ENCODE peak calls at places on chromosomes 16 and 17, in five cellular contexts. G is HEK293T, C is GM12878, E is H1, Y is NT2/D1. L is an unnamed sample.

GRCh38 chr16:57279780-57280638 is 4.5 kb downstream of the PLLP start:
- DNase-seq in G (no peak), C (no peak), E (no peak), Y (no peak), L (peak)

GRCh38 chr16:11296706-11297491 is 15.8 kb upstream of the PRM1 start:
- DNase-seq in G (no peak), C (peak), E (no peak), Y (no peak), L (peak)

GRCh38 chr16:3095869-3096268 is 3.2 kb downstream of the ZSCAN10 start:
- DNase-seq in G (no peak), C (no peak), E (no peak), Y (no peak), L (no peak)

GRCh38 chr16:89052824-89053724 is 40.6 kb upstream of the ACSF3 start:
- DNase-seq in G (no peak), C (no peak), E (no peak), Y (no peak), L (peak)

GRCh38 chr17:77861981-77862645 is 96.4 kb upstream of the TNRC6C start:
- DNase-seq in G (no peak), C (no peak), E (no peak), Y (no peak), L (no peak)

GRCh38 chr17:33452797-33453196 is 159.7 kb upstream of the ASIC2 start:
- DNase-seq in G (no peak), C (no peak), E (no peak), Y (peak), L (no peak)

GRCh38 chr17:73228748-73229236 is 32.9 kb downstream of the CPSF4L start:
- DNase-seq in G (peak), C (no peak), E (no peak), Y (no peak), L (peak)

GRCh38 chr17:73089918-73090317 is 2.6 kb downstream of the SLC39A11 start:
- DNase-seq in G (no peak), C (no peak), E (no peak), Y (no peak), L (peak)

GRCh38 chr17:51948128-51948527 is 210.4 kb downstream of the CA10 start:
- DNase-seq in G (no peak), C (no peak), E (no peak), Y (no peak), L (no peak)

GRCh38 chr16:35691057-35691456 is 2231.6 kb downstream of the TP53TG3F start:
- DNase-seq in G (no peak), C (no peak), E (no peak), Y (no peak), L (no peak)

DNA sequence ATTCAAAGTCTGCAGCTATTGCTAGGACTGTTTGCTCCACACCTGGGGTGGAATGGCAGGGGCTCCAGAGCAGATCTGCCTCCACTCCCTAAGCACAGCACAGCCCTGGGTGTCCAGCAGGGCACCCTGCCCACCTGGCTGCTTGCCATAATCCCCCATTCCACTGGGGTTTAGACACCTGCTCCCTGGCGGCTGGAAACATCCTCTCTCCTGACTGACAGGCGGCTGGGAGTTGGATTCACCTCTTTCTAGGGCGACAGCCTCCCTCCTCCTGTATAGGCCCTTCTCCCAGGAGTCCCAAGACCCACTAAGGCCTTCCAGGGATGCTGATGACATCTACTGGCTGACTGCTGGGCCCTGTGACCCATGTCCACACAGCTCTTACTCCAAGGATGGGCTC is 18.0 kb downstream of the HDAC5 start:
- DNase-seq in G (no peak), C (no peak), E (no peak), Y (no peak), L (no peak)
- TF ChIP-seq SUZ12 in G (no peak), C (no peak), E (no peak), Y (no peak), L (no peak)

GRCh38 chr17:50267074-50267841 is 7.0 kb upstream of the TMEM92 start:
- DNase-seq in G (no peak), C (no peak), E (no peak), Y (no peak), L (no peak)

GRCh38 chr17:50265212-50265611 is 9.1 kb upstream of the TMEM92 start:
- DNase-seq in G (no peak), C (no peak), E (no peak), Y (no peak), L (no peak)

GRCh38 chr17:50268040-50268439 is 6.2 kb upstream of the TMEM92 start:
- DNase-seq in G (no peak), C (no peak), E (no peak), Y (no peak), L (no peak)

GRCh38 chr17:50265690-50266306 is 8.5 kb upstream of the TMEM92 start:
- DNase-seq in G (no peak), C (no peak), E (no peak), Y (no peak), L (no peak)

DNA sequence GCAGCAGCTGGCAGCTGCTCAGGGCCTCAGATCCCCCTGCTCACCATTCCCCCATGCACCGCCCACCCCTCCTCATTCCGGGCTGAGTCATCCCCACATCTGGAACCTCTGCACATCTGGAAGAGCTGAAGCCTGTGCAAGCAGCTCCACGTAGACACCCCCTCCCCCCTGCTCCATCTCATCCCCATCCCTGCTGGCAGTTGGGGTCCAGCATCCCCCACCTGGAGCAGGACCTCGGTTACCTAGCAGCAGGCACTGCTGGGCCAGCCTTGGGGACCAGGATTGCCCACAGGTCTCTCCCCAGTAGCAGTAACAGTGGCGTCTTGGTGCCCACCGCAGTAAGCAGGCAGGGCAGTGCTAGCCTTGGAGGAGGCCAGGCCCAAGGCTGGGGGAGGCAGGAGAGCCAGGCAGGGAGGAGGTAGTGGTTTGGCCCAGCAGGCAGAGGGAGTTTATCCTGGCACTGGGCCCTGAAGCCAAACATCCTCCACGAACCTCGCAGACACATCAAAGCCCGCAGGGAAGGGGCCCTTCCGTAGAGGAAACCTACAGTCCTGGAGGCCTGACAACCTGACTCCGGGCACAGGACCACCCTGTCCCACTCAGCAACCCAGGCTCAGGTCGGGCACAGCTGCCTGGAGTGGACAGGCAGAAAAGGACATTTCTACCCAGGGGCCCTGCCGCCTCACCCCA is 7.7 kb upstream of the TMEM92 start:
- DNase-seq in G (no peak), C (no peak), E (peak), Y (no peak), L (peak)
- TF ChIP-seq SUZ12 in G (no peak), C (no peak), E (no peak), Y (no peak), L (no peak)

DNA sequence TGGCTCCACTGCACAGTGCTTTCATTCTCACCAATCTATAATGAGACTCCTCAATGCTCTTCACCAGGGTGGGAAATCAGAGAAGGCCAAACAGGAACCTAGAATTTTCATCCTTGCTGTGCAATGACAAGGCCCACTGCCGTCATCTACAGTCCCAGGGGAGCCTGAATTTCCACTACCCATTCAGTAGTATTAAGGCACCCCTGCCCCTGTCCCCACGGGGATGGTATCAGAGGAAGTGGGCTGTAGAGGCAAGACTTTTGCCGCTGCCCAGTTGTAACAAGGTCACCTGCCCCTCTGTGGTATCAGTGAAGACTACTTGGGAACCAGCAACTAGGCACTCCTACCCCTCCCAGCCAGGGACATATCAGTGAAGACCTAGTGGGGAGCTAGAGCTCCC is 104.5 kb downstream of the C16orf78 start:
- DNase-seq in G (no peak), C (peak), E (no peak), Y (no peak), L (no peak)
- TF ChIP-seq SUZ12 in G (no peak), C (no peak), E (no peak), Y (no peak), L (no peak)

GRCh38 chr17:9842057-9842758 is 16.5 kb downstream of the GLP2R start:
- DNase-seq in G (no peak), C (no peak), E (no peak), Y (no peak), L (peak)

GRCh38 chr17:9833922-9834321 is 8.2 kb downstream of the GLP2R start:
- DNase-seq in G (no peak), C (no peak), E (no peak), Y (no peak), L (no peak)

GRCh38 chr17:9843152-9844010 is 17.7 kb downstream of the GLP2R start:
- DNase-seq in G (no peak), C (no peak), E (no peak), Y (no peak), L (no peak)

GRCh38 chr17:9839433-9839832 is 13.7 kb downstream of the GLP2R start:
- DNase-seq in G (peak), C (no peak), E (no peak), Y (no peak), L (no peak)

DNA sequence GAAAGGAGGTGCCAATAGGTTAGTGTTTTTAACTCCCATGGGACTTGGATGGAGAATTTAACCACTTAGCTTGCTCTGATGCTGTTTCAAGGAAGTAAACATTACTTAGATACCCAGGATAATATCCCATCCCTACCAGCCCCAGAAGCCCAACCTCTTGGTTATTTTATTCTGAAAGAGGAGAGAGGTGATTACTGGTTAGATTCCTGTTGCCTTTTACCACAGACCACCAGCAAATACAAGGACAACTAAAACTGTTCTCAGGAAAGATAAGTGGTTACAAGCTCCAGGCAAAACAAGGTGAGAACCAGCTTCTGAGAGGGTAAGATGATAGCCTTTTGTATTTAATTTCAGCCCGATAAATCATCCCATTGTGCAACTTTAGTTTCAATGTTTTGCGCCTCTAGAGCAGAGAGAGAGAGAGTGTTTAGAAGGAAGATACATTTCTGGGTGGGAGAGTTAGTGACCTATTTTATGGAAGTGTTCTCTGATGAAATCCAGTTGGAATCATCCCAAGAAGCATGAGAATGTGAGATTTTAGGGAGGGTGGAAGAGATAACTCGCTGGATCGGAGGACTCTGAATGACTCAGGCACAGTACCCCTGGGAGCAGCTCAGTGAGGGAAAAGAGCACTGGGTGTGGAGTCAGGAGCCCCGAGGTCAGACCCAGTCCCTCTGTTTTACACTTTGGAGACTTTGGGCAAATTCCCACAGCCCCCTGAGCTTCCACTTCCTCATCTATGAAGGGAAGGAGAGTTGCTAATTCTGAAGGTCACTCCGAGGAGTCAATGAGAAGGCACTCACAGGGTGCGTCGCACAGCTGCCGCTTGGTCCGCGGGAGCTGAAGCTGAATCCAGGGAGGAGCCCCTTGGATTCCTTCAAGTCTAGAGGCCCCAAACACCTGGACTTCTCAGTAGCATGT is 12.1 kb downstream of the GLP2R start:
- DNase-seq in G (no peak), C (no peak), E (no peak), Y (no peak), L (no peak)
- TF ChIP-seq SUZ12 in G (no peak), C (no peak), E (no peak), Y (no peak), L (no peak)

DNA sequence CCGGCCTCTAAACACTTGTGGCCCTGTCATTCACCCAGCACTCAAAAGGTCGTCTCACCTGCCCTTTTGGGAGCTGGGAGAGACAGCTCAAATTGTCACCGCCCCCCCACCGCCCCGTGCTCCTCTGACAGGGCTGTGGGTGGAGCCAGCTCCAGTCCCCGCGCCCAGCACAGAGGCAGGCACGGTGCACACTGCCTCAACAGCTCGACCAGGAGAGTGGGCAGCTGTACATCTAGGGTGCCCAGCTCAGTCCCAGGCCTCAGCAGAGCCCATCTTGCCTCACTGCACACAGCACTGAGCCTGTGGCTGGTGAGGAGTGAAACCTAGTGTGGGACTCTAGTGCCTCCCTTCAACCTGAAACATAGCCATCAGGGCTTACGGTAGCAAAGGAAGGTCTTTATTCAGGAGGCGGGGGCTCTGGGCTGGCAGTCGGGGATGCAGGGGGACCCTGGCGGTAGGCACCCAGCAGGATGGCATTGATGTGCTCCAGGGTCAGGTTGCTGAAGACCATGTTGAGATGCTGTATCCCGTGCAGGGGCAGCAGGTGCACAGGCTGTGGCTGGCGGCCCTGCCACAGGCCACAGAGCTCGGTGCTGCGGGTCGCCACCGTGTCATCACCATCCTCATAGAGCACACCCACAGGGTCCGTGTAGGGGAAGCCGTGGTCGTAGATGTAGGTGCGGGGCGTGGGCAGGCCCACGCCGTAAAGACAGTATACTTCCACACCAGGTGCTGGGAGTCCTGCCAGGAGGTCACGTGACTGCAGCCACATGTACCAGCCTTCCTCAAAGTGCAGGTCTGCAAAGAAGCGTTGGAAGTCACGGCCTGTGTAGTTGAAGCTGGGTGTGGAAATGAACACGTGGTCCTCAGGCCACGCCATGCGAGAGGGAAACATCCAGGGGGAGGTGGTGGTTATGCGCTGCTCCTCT is 3.1 kb upstream of the PSMB10 start:
- DNase-seq in G (no peak), C (no peak), E (no peak), Y (no peak), L (no peak)
- TF ChIP-seq SUZ12 in G (no peak), C (no peak), E (no peak), Y (no peak), L (no peak)

DNA sequence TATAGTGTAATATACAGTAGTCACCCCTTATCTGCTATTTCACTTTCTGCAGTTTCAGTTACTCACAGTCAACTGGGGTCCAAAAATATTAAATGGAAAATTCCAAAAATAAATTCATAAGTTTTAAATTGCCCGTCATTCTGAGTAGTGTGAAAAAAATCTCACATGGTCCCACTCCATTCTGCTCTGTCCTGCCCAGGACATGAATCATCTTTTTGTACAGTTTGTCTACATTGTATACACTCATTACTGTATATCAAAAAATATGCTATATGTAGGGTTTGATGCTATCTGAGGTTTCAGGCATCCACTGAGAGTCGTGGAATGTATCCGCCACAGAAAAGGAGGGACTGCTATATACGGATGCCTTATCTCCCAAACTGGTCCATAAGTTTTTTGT is 16.0 kb upstream of the APPBP2 start:
- DNase-seq in G (no peak), C (no peak), E (no peak), Y (no peak), L (no peak)
- TF ChIP-seq SUZ12 in G (no peak), C (no peak), E (no peak), Y (no peak), L (no peak)

DNA sequence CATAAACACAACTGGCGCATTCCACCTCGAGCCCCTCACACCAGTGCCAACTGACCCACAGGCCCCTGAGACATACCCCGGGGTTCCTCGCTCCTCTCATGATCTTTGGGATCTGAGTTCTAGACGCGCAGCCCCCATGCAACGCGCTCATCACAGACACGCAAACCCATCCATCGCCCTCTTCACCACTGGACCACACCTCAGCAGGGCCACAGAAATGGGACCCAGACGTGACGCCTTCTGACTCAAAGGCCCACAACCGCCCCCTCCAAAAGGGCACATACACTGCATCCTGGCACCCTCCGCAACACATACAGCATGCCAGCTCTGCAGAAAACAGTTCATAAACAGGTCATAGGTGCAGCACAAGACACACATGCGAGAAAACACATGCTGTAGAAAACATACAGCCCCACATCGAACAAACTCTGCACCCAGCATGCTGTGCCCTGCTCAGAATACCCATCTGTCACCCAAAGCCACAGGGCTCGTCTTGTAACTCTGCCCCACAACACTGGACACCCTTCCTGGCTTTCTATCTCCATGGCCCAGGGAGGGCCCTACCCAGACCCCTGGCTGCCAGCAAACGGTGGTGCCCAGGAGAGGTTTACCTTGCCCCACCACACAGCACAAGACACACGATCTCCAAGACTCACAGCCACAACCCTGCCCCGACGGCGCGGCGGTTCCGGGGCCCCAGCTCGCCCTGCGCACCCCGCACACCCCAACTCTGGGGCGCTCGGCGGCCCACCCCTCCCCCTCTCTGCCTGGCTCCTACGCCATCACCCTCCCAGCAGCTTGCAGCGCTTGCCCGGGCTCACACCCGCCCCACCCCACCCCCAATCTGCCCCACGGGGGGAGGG is 924 bp downstream of the ZBTB4 start:
- DNase-seq in G (no peak), C (no peak), E (peak), Y (no peak), L (no peak)
- TF ChIP-seq SUZ12 in G (no peak), C (no peak), E (no peak), Y (no peak), L (no peak)